ENCODE peak calls at places on chromosomes 3 and 15, in four cellular contexts. One of them, this sample, is unnamed.

GRCh38 chr3:193554790-193555189 is at the start of gene ATP13A4:
- DNase-seq in mesenchymal stem cell: no peak
- DNase-seq in IMR-90: no peak
- DNase-seq in SK-N-MC: no peak
- DNase-seq in this sample: no peak

GRCh38 chr15:89654847-89655805 is at the start of gene KIF7:
- DNase-seq in mesenchymal stem cell: peak; percentile 48
- DNase-seq in IMR-90: peak; percentile 47
- DNase-seq in SK-N-MC: no peak
- DNase-seq in this sample: peak; percentile 63

GRCh38 chr15:90869601-90870353 is 1.4 kb downstream of the FURIN start:
- DNase-seq in mesenchymal stem cell: peak; percentile 96
- DNase-seq in IMR-90: peak; percentile 84
- DNase-seq in SK-N-MC: peak; percentile 45
- DNase-seq in this sample: peak; percentile 95

GRCh38 chr3:105876745-105877624 is 8.2 kb upstream of the CBLB start:
- DNase-seq in mesenchymal stem cell: no peak
- DNase-seq in IMR-90: no peak
- DNase-seq in SK-N-MC: no peak
- DNase-seq in this sample: peak; percentile 21

GRCh38 chr3:39965997-39966396 is 156.6 kb downstream of the MYRIP start:
- DNase-seq in mesenchymal stem cell: no peak
- DNase-seq in IMR-90: no peak
- DNase-seq in SK-N-MC: no peak
- DNase-seq in this sample: no peak

GRCh38 chr3:48217449-48217848 is 5.8 kb upstream of the CAMP start:
- DNase-seq in mesenchymal stem cell: no peak
- DNase-seq in IMR-90: no peak
- DNase-seq in SK-N-MC: no peak
- DNase-seq in this sample: no peak

GRCh38 chr3:160395297-160395696 is 3.7 kb downstream of the IFT80 start:
- DNase-seq in mesenchymal stem cell: no peak
- DNase-seq in IMR-90: peak; percentile 85
- DNase-seq in SK-N-MC: no peak
- DNase-seq in this sample: no peak

GRCh38 chr3:60017631-60018030 is 967.8 kb upstream of the CFAP20DC start:
- DNase-seq in mesenchymal stem cell: no peak
- DNase-seq in IMR-90: no peak
- DNase-seq in SK-N-MC: no peak
- DNase-seq in this sample: no peak

GRCh38 chr15:35349916-35350315 is 196.0 kb downstream of the DPH6 start:
- DNase-seq in mesenchymal stem cell: no peak
- DNase-seq in IMR-90: no peak
- DNase-seq in SK-N-MC: no peak
- DNase-seq in this sample: no peak

GRCh38 chr3:105351821-105352220 is 14.9 kb upstream of the ALCAM start:
- DNase-seq in mesenchymal stem cell: peak; percentile 35
- DNase-seq in IMR-90: peak; percentile 77
- DNase-seq in SK-N-MC: no peak
- DNase-seq in this sample: peak; percentile 44

GRCh38 chr3:186165331-186165730 is 56.4 kb upstream of the ETV5 start:
- DNase-seq in mesenchymal stem cell: peak; percentile 56
- DNase-seq in IMR-90: no peak
- DNase-seq in SK-N-MC: no peak
- DNase-seq in this sample: no peak

GRCh38 chr3:12239301-12239700 is 49.6 kb upstream of the PPARG start:
- DNase-seq in mesenchymal stem cell: no peak
- DNase-seq in IMR-90: no peak
- DNase-seq in SK-N-MC: no peak
- DNase-seq in this sample: no peak

GRCh38 chr15:92812271-92812670 is 87.9 kb upstream of the CHD2 start:
- DNase-seq in mesenchymal stem cell: no peak
- DNase-seq in IMR-90: no peak
- DNase-seq in SK-N-MC: no peak
- DNase-seq in this sample: no peak

GRCh38 chr15:56047354-56047753 is 53.9 kb upstream of the NEDD4 start:
- DNase-seq in mesenchymal stem cell: peak; percentile 29
- DNase-seq in IMR-90: no peak
- DNase-seq in SK-N-MC: no peak
- DNase-seq in this sample: peak; percentile 71

GRCh38 chr3:101890716-101891115 is 41.4 kb downstream of the NFKBIZ start:
- DNase-seq in mesenchymal stem cell: peak; percentile 66
- DNase-seq in IMR-90: peak; percentile 88
- DNase-seq in SK-N-MC: no peak
- DNase-seq in this sample: peak; percentile 26

GRCh38 chr3:180871901-180872300 is 40.6 kb upstream of the FXR1 start:
- DNase-seq in mesenchymal stem cell: no peak
- DNase-seq in IMR-90: peak; percentile 17
- DNase-seq in SK-N-MC: no peak
- DNase-seq in this sample: no peak

GRCh38 chr3:47799733-47800132 is 3.2 kb upstream of the DHX30 start:
- DNase-seq in mesenchymal stem cell: no peak
- DNase-seq in IMR-90: no peak
- DNase-seq in SK-N-MC: no peak
- DNase-seq in this sample: no peak

GRCh38 chr3:105951043-105951442 is 82.2 kb upstream of the CBLB start:
- DNase-seq in mesenchymal stem cell: no peak
- DNase-seq in IMR-90: no peak
- DNase-seq in SK-N-MC: no peak
- DNase-seq in this sample: no peak

GRCh38 chr15:88794001-88794400 is 9.2 kb upstream of the ACAN start:
- DNase-seq in mesenchymal stem cell: no peak
- DNase-seq in IMR-90: no peak
- DNase-seq in SK-N-MC: no peak
- DNase-seq in this sample: no peak

GRCh38 chr3:72894941-72895552 is 7.2 kb downstream of the GXYLT2 start:
- DNase-seq in mesenchymal stem cell: no peak
- DNase-seq in IMR-90: no peak
- DNase-seq in SK-N-MC: no peak
- DNase-seq in this sample: no peak

GRCh38 chr3:118987466-118987865 is 47.2 kb downstream of the IGSF11 start:
- DNase-seq in mesenchymal stem cell: no peak
- DNase-seq in IMR-90: peak; percentile 3
- DNase-seq in SK-N-MC: no peak
- DNase-seq in this sample: no peak

GRCh38 chr3:37969601-37970100 is 20.9 kb upstream of the VILL start:
- DNase-seq in mesenchymal stem cell: no peak
- DNase-seq in IMR-90: no peak
- DNase-seq in SK-N-MC: no peak
- DNase-seq in this sample: no peak

GRCh38 chr3:52034212-52034611 is 22.2 kb downstream of the DUSP7 start:
- DNase-seq in mesenchymal stem cell: no peak
- DNase-seq in IMR-90: no peak
- DNase-seq in SK-N-MC: no peak
- DNase-seq in this sample: no peak

GRCh38 chr15:86135030-86135429 is 55.4 kb downstream of the AGBL1 start:
- DNase-seq in mesenchymal stem cell: no peak
- DNase-seq in IMR-90: no peak
- DNase-seq in SK-N-MC: no peak
- DNase-seq in this sample: no peak

GRCh38 chr3:174869448-174869847 is 10.3 kb downstream of the NAALADL2 start:
- DNase-seq in mesenchymal stem cell: no peak
- DNase-seq in IMR-90: peak; percentile 93
- DNase-seq in SK-N-MC: no peak
- DNase-seq in this sample: no peak

GRCh38 chr15:28977377-28978010 is 91.7 kb downstream of the APBA2 start:
- DNase-seq in mesenchymal stem cell: peak; percentile 98
- DNase-seq in IMR-90: peak; percentile 98
- DNase-seq in SK-N-MC: no peak
- DNase-seq in this sample: peak; percentile 79

GRCh38 chr3:141412936-141413354 is 44.6 kb downstream of the ZBTB38 start:
- DNase-seq in mesenchymal stem cell: peak; percentile 82
- DNase-seq in IMR-90: peak; percentile 85
- DNase-seq in SK-N-MC: no peak
- DNase-seq in this sample: peak; percentile 95

GRCh38 chr3:196645917-196646735 is 6.6 kb downstream of the NRROS start:
- DNase-seq in mesenchymal stem cell: no peak
- DNase-seq in IMR-90: no peak
- DNase-seq in SK-N-MC: no peak
- DNase-seq in this sample: no peak

GRCh38 chr3:71724584-71725278 is 471 bp downstream of the EIF4E3 start:
- DNase-seq in mesenchymal stem cell: peak; percentile 25
- DNase-seq in IMR-90: no peak
- DNase-seq in SK-N-MC: no peak
- DNase-seq in this sample: no peak

GRCh38 chr15:92930061-92930460 is 29.9 kb downstream of the CHD2 start:
- DNase-seq in mesenchymal stem cell: peak; percentile 43
- DNase-seq in IMR-90: peak; percentile 65
- DNase-seq in SK-N-MC: no peak
- DNase-seq in this sample: no peak

GRCh38 chr15:29682781-29683180 is 139.5 kb downstream of the TJP1 start:
- DNase-seq in mesenchymal stem cell: no peak
- DNase-seq in IMR-90: peak; percentile 32
- DNase-seq in SK-N-MC: no peak
- DNase-seq in this sample: no peak

GRCh38 chr3:178325330-178325729 is 210.9 kb upstream of the KCNMB2 start:
- DNase-seq in mesenchymal stem cell: peak; percentile 57
- DNase-seq in IMR-90: peak; percentile 64
- DNase-seq in SK-N-MC: peak; percentile 72
- DNase-seq in this sample: peak; percentile 76

GRCh38 chr3:194739498-194740284 is 54.0 kb downstream of the FAM43A start:
- DNase-seq in mesenchymal stem cell: peak; percentile 43
- DNase-seq in IMR-90: no peak
- DNase-seq in SK-N-MC: no peak
- DNase-seq in this sample: peak; percentile 77

GRCh38 chr15:58285212-58285920 is 146.4 kb upstream of the LIPC start:
- DNase-seq in mesenchymal stem cell: no peak
- DNase-seq in IMR-90: no peak
- DNase-seq in SK-N-MC: no peak
- DNase-seq in this sample: no peak

GRCh38 chr3:67864587-67865183 is 210.3 kb upstream of the SUCLG2 start:
- DNase-seq in mesenchymal stem cell: no peak
- DNase-seq in IMR-90: no peak
- DNase-seq in SK-N-MC: no peak
- DNase-seq in this sample: no peak

GRCh38 chr3:54932606-54933005 is 4.7 kb upstream of the LRTM1 start:
- DNase-seq in mesenchymal stem cell: no peak
- DNase-seq in IMR-90: no peak
- DNase-seq in SK-N-MC: no peak
- DNase-seq in this sample: no peak

GRCh38 chr3:18423401-18424212 is 1.5 kb downstream of the SATB1 start:
- DNase-seq in mesenchymal stem cell: peak; percentile 65
- DNase-seq in IMR-90: peak; percentile 51
- DNase-seq in SK-N-MC: no peak
- DNase-seq in this sample: peak; percentile 61

GRCh38 chr3:58952128-58952917 is 97.5 kb downstream of the CFAP20DC start:
- DNase-seq in mesenchymal stem cell: no peak
- DNase-seq in IMR-90: peak; percentile 33
- DNase-seq in SK-N-MC: peak; percentile 20
- DNase-seq in this sample: no peak
- H3K9ac ChIP-seq in mesenchymal stem cell: peak overlapping the region; percentile 81
- H3K9ac ChIP-seq in IMR-90: no peak overlapping the region
- H3K9ac ChIP-seq in SK-N-MC: no peak overlapping the region
- H3K9ac ChIP-seq in this sample: no peak overlapping the region

GRCh38 chr3:114650808-114651207 is 357.0 kb downstream of the TIGIT start:
- DNase-seq in mesenchymal stem cell: peak; percentile 14
- DNase-seq in IMR-90: peak; percentile 73
- DNase-seq in SK-N-MC: no peak
- DNase-seq in this sample: peak; percentile 30

GRCh38 chr3:114646521-114646920 is 352.7 kb downstream of the TIGIT start:
- DNase-seq in mesenchymal stem cell: no peak
- DNase-seq in IMR-90: no peak
- DNase-seq in SK-N-MC: no peak
- DNase-seq in this sample: no peak

GRCh38 chr3:114649331-114649730 is 355.5 kb downstream of the TIGIT start:
- DNase-seq in mesenchymal stem cell: peak; percentile 26
- DNase-seq in IMR-90: peak; percentile 54
- DNase-seq in SK-N-MC: no peak
- DNase-seq in this sample: peak; percentile 28

GRCh38 chr3:114651555-114651954 is 357.7 kb downstream of the TIGIT start:
- DNase-seq in mesenchymal stem cell: no peak
- DNase-seq in IMR-90: no peak
- DNase-seq in SK-N-MC: no peak
- DNase-seq in this sample: no peak
- H3K36me3 ChIP-seq in mesenchymal stem cell: no peaks in the 10 kb centered on the region
- H3K36me3 ChIP-seq in IMR-90: no peaks in the 10 kb centered on the region
- H3K36me3 ChIP-seq in SK-N-MC: no peaks in the 10 kb centered on the region
- H3K36me3 ChIP-seq in this sample: no peaks in the 10 kb centered on the region

GRCh38 chr3:98613616-98614015 is 20.2 kb upstream of the CPOX start:
- DNase-seq in mesenchymal stem cell: peak; percentile 9
- DNase-seq in IMR-90: peak; percentile 29
- DNase-seq in SK-N-MC: no peak
- DNase-seq in this sample: no peak
- H3K9ac ChIP-seq in mesenchymal stem cell: no peak overlapping the region
- H3K9ac ChIP-seq in IMR-90: no peak overlapping the region
- H3K9ac ChIP-seq in SK-N-MC: no peak overlapping the region
- H3K9ac ChIP-seq in this sample: no peak overlapping the region

GRCh38 chr15:44136991-44137477 is 58.0 kb downstream of the FRMD5 start:
- DNase-seq in mesenchymal stem cell: no peak
- DNase-seq in IMR-90: no peak
- DNase-seq in SK-N-MC: no peak
- DNase-seq in this sample: no peak
- H3K36me3 ChIP-seq in mesenchymal stem cell: no peaks in the 10 kb centered on the region
- H3K36me3 ChIP-seq in IMR-90: no peaks in the 10 kb centered on the region
- H3K36me3 ChIP-seq in SK-N-MC: no peaks in the 10 kb centered on the region
- H3K36me3 ChIP-seq in this sample: no peaks in the 10 kb centered on the region